ENCODE peak calls at places on chromosomes 5 and 9, in seven cellular contexts. X, E, D, B, A, O and I are unnamed samples.

GRCh38 chr9:79693750-79694149 is 122.0 kb downstream of the TLE4 start:
- DNase-seq in A (no peak), X (no peak), E (no peak), D (no peak), B (no peak), O (no peak), I (no peak)

GRCh38 chr9:30172206-30172605 is 2212.2 kb upstream of the ACO1 start:
- DNase-seq in D (no peak), A (no peak), O (no peak), E (no peak), B (no peak), X (no peak), I (no peak)

GRCh38 chr5:108997720-108998119 is 250.0 kb downstream of the FER start:
- DNase-seq in B (no peak), E (no peak), X (no peak), A (no peak), D (no peak), O (no peak), I (no peak)

GRCh38 chr9:37471942-37472679 is 6.9 kb upstream of the ZBTB5 start:
- DNase-seq in O (peak), B (no peak), A (no peak), X (peak), D (no peak), E (peak), I (no peak)

GRCh38 chr9:8486095-8486494 is 686.5 kb upstream of the DMAC1 start:
- DNase-seq in E (peak), O (no peak), D (no peak), A (peak), B (no peak), X (no peak), I (no peak)

GRCh38 chr5:71591100-71591499 is 4.0 kb downstream of the MCCC2 start:
- DNase-seq in E (no peak), O (no peak), A (no peak), B (no peak), D (no peak), X (no peak), I (no peak)

GRCh38 chr9:130890869-130891698 is 5.5 kb downstream of the QRFP start:
- DNase-seq in E (no peak), O (no peak), A (no peak), X (no peak), B (peak), D (no peak), I (no peak)

GRCh38 chr9:19431361-19432171 is 22.8 kb downstream of the ACER2 start:
- DNase-seq in A (peak), D (peak), X (no peak), O (no peak), E (no peak), B (no peak), I (no peak)

DNA sequence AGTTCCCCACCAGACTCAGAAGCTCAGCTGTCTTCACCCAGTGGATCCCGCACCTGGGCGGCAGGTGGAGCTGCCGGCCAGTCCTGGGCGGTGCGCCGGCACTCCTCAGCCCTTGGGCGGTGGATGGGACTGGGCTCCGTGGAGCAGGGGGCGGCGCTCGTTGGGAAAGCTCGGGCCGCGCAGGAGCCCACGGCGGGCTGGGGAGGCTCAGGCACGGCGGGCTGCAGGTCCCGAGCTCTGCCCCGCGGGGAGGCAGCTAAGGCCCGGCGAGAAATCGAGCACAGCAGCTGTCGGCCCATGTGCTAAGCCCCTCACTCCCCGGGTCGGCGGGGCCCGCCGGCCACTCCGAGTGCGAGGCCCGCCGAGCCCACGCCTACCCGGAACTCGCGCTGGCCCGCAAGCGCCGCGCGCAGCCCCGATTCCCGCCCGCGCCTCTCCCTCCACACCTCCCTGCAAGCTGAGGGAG is 560.0 kb downstream of the BRINP1 start:
- DNase-seq in B (peak), A (no peak), D (no peak), O (no peak), E (no peak), X (no peak), I (peak)
- TF ChIP-seq CTCF in B (no peak), A (no peak), D (no peak), O (no peak), E (no peak), X (no peak), I (no peak)

DNA sequence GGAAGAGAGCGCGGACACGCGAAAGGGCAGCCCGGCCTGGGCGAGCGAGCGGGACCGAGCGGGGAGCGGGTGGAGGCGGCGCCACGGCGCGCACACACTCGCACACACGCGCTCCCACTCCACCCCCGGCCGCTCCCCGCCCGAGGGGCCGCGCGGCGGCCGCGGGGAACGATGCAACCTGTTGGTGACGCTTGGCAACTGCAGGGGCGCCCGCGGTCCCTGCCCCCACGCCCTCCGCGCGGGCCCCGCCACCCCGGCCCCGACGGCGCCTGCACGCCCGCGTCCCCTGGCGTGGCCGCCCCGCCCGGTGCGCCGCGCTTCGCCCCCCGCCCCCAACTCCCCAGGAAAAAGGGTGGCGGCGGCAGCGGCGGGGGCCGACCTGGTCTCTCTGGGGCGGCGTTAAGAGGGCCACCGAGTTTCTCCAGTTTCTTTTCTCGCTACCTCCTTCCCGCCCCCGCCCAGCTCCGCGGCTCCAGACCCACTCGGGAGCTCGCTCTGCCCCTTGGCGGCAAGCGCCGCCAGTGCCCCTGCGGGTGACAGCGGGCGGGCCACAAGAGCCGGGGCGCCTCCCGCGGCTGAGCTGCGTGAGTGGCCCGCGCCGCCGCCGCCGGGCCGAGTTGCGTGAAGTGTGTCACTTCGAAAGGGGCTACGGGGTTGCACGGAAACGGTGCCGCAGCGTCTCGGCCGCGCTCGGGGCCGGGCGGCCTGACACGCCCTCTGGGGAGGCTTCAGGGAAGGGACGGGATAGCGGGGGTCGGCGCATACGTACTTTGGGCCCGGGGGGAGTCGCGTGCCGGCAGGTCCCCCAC is at the start of gene NR3C1:
- DNase-seq in E (peak), O (peak), D (peak), A (peak), X (peak), B (peak), I (peak)
- TF ChIP-seq CTCF in E (peak), O (peak), D (no peak), A (peak), X (peak), B (peak), I (peak)

GRCh38 chr5:112485802-112486427 is 66.8 kb upstream of the EPB41L4A start:
- DNase-seq in E (no peak), A (no peak), O (no peak), D (no peak), B (no peak), X (no peak), I (no peak)

GRCh38 chr5:112492291-112492690 is 73.2 kb upstream of the EPB41L4A start:
- DNase-seq in X (peak), A (peak), B (no peak), O (peak), D (peak), E (no peak), I (peak)

DNA sequence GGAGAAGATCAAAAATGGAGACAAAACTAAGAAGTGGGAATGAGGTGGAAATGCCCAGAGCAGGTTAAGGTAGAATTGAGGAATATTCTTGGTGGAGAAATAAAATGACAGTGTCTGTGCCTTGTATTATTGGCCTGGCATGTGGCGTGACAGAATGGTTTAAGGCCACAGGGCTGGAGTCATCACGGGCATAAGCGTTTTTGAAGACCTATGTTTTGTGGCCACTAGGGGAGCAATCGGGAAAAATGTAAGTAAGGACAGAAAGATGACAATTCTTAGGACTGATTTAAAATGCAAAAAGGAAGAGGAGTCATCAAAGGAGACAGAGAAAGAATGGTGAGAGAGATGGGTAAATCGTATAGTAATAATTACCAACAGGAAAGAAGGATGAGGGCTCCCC is 72.2 kb upstream of the EPB41L4A start:
- DNase-seq in E (no peak), D (no peak), X (no peak), B (no peak), O (no peak), A (no peak), I (no peak)
- TF ChIP-seq CTCF in E (peak), D (no peak), X (peak), B (no peak), O (peak), A (no peak), I (no peak)

DNA sequence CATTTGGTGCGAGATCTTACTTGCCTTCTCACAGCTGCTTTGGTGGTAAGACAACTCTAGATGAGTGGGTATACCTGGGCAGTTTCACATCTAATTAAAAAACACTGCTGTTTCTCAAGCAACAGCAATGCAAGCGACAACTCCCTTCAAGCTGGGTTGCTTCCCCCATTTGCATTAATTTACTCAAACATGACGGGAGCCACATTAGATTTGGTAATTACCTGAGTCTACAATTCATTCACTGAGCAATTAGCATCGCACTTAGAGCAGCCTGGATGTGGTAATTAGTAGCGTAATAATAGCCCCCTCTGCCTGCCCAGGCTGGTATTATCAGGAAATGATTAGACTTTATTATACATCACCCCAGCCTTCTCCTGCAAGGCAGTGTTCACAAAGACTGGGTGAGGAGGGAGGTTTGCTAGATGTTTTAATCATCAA is 73.4 kb downstream of the FBXO38 start:
- DNase-seq in O (no peak), X (no peak), B (no peak), E (no peak), A (no peak), D (no peak), I (no peak)
- TF ChIP-seq CTCF in O (peak), X (peak), B (no peak), E (peak), A (peak), D (no peak), I (peak)

DNA sequence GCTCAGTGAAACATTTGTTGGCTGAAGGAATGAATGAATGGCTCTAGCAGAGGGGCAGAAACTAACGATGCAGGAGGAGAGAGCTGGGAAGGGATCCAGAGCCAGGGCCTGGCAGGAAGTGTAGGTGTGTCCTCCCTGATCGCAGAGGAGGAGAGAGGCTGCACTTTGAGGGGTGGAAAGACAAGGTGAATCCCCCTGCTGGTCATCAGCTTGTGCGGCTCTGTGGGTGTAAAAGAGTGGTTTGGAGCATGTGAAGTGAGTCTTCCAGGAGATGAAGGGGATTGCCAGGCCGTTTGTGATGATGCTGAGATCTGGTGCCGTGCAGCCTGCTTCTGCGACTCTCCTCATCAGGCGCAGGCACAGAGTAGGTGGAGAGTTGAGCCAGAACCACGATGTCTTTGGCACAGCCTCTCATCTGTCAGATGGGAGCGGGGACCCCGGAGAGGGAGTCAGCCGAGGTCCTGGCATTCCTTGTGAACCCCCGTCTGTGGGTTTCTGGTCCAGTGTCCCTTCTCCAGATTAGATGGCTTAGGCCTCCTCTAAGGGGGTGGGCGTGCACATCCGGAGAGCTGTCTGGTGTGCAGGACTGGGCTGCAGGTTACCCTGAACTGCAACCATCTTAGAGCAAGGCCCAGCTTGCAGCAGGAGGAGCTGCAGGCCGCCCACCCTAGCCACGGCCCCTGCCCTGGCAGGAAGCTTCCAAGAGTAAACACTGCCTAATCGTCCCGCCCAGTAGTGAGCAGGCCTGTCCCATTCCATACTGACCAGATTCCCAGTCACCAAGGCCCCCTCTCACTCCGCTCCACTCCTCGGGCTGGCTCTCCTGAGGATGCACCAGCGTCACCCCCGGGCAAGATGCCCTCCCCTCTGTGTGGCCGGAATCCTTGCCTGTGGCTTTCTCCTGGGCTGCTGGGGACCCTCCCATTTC is at the start of gene ADAMTS13:
- DNase-seq in X (no peak), D (no peak), A (no peak), B (no peak), O (no peak), E (no peak), I (no peak)
- TF ChIP-seq CTCF in X (peak), D (no peak), A (no peak), B (no peak), O (peak), E (peak), I (no peak)

DNA sequence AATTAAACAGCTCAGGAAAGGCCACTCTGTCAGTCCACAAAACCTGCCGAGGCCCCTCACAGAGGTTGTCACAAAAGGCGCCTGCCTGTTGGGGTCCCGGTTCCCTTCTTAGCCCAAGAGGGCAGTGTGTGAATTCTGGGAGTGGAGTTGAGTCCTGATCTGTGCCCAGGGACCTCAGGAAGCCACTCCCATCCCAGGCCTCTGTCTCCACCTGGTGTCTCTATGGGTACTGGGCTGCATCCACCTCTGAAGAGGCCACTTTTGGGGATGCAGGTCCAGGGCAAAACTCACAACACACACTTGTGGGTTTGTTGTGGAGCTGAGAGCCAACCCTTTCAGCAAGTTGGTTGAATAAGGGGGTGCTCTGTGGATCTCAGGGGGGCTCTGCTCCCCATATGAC is 74.3 kb upstream of the STXBP1 start:
- DNase-seq in E (no peak), B (no peak), X (no peak), D (no peak), O (no peak), A (no peak), I (no peak)
- TF ChIP-seq CTCF in E (peak), B (no peak), X (peak), D (no peak), O (peak), A (peak), I (no peak)

DNA sequence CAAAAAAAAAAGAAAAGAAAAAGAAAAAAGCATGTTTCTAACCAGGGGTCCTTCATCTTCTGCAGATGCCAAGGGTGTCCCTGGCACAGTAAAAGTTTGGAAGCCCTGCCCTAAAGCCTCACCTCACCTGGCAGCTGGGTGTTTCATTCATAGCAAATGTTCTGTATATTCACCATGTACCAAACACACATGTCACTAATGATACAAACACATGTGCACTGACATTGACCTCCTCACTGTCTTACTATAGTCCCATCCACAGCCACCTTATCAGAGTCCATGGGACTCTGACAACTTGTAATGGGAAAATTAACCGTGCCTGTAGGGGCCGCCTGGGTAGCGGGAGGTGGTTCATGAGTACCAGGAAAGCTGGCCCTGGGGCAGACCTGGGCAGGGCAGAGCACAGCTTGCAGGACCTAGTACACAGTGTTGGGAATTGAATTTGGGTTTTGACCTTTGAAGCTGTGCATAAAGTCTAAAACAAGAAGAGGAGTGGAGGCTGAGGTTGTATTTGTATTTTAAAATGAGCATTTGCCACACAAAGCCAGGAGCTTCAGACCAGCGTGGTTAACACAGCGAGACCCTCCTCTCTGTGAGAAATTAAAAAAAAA is 6.4 kb upstream of the MGAT4B start:
- DNase-seq in E (no peak), D (no peak), X (no peak), O (no peak), A (no peak), B (no peak), I (no peak)
- TF ChIP-seq CTCF in E (no peak), D (no peak), X (no peak), O (no peak), A (no peak), B (no peak), I (no peak)

GRCh38 chr9:126891676-126892075 is 22.9 kb upstream of the RALGPS1 start:
- DNase-seq in E (no peak), A (no peak), D (no peak), X (no peak), B (no peak), O (no peak), I (no peak)

GRCh38 chr9:126894052-126894603 is 20.5 kb upstream of the RALGPS1 start:
- DNase-seq in O (peak), B (no peak), E (no peak), D (no peak), X (no peak), A (no peak), I (no peak)

GRCh38 chr9:126893079-126893478 is 21.5 kb upstream of the RALGPS1 start:
- DNase-seq in O (no peak), A (no peak), E (no peak), D (no peak), X (no peak), B (no peak), I (no peak)
- TF ChIP-seq CTCF in O (peak), A (peak), E (peak), D (no peak), X (peak), B (no peak), I (peak)

DNA sequence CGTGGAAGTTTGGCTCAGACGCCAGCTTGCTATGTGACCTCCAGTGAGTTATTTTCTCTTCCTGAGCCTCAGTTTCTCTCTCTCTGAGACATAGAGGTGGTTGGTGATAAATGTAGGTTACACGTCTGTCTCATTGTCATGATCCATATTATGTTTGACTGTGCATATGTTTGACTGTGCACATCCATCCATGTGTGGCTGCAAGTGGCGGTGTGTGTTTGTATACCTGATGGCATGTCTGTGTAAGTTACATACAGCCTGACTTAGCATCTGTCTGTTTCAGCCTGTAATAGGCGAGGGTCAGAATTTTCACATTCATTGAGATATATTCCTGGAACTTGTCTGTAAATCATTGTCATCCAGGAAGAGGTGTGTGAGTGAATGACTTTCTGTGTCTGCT is 3.3 kb downstream of the SPARC start:
- DNase-seq in D (no peak), O (no peak), A (no peak), B (no peak), X (no peak), E (no peak), I (no peak)
- TF ChIP-seq CTCF in D (no peak), O (no peak), A (no peak), B (no peak), X (no peak), E (no peak), I (no peak)

DNA sequence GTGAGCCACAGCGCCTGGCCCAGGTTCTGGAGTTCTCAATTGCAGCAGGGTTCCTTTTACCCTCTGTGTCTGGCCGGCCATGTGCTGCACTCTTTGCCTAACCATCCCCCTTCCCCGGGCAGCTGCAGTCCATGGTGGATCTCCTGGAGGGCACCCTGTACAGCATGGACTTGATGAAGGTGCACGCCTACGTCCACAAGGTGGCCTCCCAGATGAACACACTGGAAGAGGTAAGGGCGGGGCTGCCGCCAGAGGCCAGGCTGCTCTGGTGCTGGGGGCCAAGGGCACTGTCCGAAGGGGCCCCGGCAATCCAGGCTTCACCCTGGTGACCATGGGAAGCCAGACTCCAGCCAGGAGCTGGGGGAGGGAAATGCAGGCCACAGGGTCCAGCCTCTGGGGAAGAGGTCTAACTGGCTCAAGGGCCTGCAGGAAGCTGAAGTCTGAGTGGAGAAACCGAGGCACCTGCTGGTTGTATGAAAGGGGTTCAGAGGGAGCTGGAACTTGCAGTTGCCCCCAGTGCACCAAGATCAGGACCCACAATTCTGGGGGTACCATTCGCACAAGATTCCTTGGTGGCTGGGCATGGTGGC is 18.1 kb downstream of the OLFML2A start:
- DNase-seq in A (no peak), X (no peak), D (no peak), E (no peak), B (peak), O (no peak), I (no peak)
- TF ChIP-seq CTCF in A (peak), X (no peak), D (no peak), E (no peak), B (no peak), O (peak), I (no peak)